ENCODE peak calls at places on chromosome 15, in eight cellular contexts. N is NCI-H2029 treated with DMSO at 0.1 percent for 48 hours; I is activated T-helper 1 cell treated with Interleukin-2 at 50 U/mL for 16 hours; V is substantia nigra; T is stimulated activated naive CD8-positive, alpha-beta T cell treated with anti-CD3 and anti-CD28 coated beads, Interleukin-15, Interleukin-2, amounts not matched to agents 100 U/mL and 50 U/mL, for 24 hours; F is NCI-H2081; L is NCI-H1436; B is iris pigment epithelial cell. Q is an unnamed sample.

GRCh38 chr15:88529021-88529630 is 17.4 kb downstream of the DET1 start:
- DNase-seq in V (no peak), I (no peak), F (no peak), T (no peak), N (no peak), L (no peak), B (peak), Q (no peak)

GRCh38 chr15:58442122-58442521 is 10.3 kb downstream of the LIPC start:
- DNase-seq in B (no peak), F (no peak), N (no peak), T (no peak), L (no peak), I (no peak), V (no peak), Q (no peak)

GRCh38 chr15:32767236-32767635 is 49.4 kb downstream of the GREM1 start:
- DNase-seq in V (no peak), L (no peak), B (peak), N (no peak), T (no peak), F (no peak), I (no peak), Q (no peak)

GRCh38 chr15:67836134-67836455 is 3.8 kb downstream of the RNU6-1 start:
- DNase-seq in N (no peak), T (no peak), B (no peak), L (no peak), V (no peak), I (no peak), F (no peak), Q (no peak)

GRCh38 chr15:75203017-75203907 is 1.6 kb downstream of the C15orf39 start:
- DNase-seq in T (peak), N (no peak), I (no peak), V (no peak), B (no peak), F (no peak), L (no peak), Q (no peak)

GRCh38 chr15:66101715-66102395 is 151.7 kb downstream of the MEGF11 start:
- DNase-seq in N (no peak), T (no peak), L (peak), F (no peak), B (no peak), I (no peak), V (no peak), Q (peak)

GRCh38 chr15:65373163-65373651 is 4.6 kb downstream of the IGDCC3 start:
- DNase-seq in V (no peak), N (no peak), L (no peak), T (no peak), F (no peak), B (no peak), I (no peak), Q (no peak)

GRCh38 chr15:81161851-81162250 is 27.8 kb downstream of the CFAP161 start:
- DNase-seq in B (no peak), L (no peak), N (no peak), I (no peak), V (no peak), F (no peak), T (peak), Q (no peak)

GRCh38 chr15:101273534-101273933 is 3.8 kb downstream of the SELENOS start:
- DNase-seq in T (no peak), I (no peak), L (no peak), N (no peak), V (no peak), B (no peak), F (no peak), Q (no peak)

GRCh38 chr15:67850995-67851535 is 11.2 kb upstream of the RNU6-1 start:
- DNase-seq in N (no peak), V (no peak), F (no peak), L (no peak), T (no peak), B (peak), I (no peak), Q (no peak)

GRCh38 chr15:38069506-38069905 is 135.1 kb downstream of the TMCO5A start:
- DNase-seq in B (peak), L (no peak), F (peak), T (no peak), V (no peak), I (no peak), N (no peak), Q (no peak)

GRCh38 chr15:53256457-53256856 is 466.3 kb upstream of the ONECUT1 start:
- DNase-seq in T (no peak), I (no peak), B (no peak), V (no peak), N (no peak), L (no peak), F (no peak), Q (no peak)

GRCh38 chr15:56059716-56060115 is 66.3 kb upstream of the NEDD4 start:
- DNase-seq in T (no peak), N (no peak), V (no peak), I (no peak), L (no peak), F (no peak), B (no peak), Q (no peak)

GRCh38 chr15:49421991-49422390 is 1.1 kb upstream of the FGF7 start:
- DNase-seq in N (peak), T (peak), F (peak), I (peak), V (peak), B (peak), L (peak), Q (peak)

GRCh38 chr15:35299059-35299735 is 214.1 kb upstream of the NANOGP8 start:
- DNase-seq in L (no peak), V (no peak), N (no peak), F (no peak), B (no peak), T (no peak), I (no peak), Q (no peak)

GRCh38 chr15:33612721-33613304 is 302.0 kb downstream of the RYR3 start:
- DNase-seq in T (no peak), L (no peak), N (no peak), V (no peak), B (peak), F (no peak), I (no peak), Q (no peak)

GRCh38 chr15:90814193-90814811 is 54.1 kb upstream of the FURIN start:
- DNase-seq in L (no peak), B (peak), I (no peak), V (no peak), F (peak), T (no peak), N (no peak), Q (no peak)

GRCh38 chr15:83170474-83171165 is 37.0 kb downstream of the HDGFL3 start:
- DNase-seq in F (no peak), V (no peak), I (no peak), B (peak), T (no peak), L (no peak), N (no peak), Q (no peak)

GRCh38 chr15:23687143-23687470 is at the start of gene NDN:
- DNase-seq in B (peak), V (peak), T (no peak), I (no peak), L (peak), F (peak), N (no peak), Q (no peak)

GRCh38 chr15:74400313-74400850 is 32.9 kb upstream of the CYP11A1 start:
- DNase-seq in F (no peak), L (no peak), I (no peak), N (no peak), B (no peak), T (no peak), V (no peak), Q (no peak)

GRCh38 chr15:45454825-45455224 is 67.7 kb downstream of the SLC30A4 start:
- DNase-seq in V (peak), B (peak), N (no peak), T (peak), I (peak), L (no peak), F (no peak), Q (no peak)

GRCh38 chr15:40807888-40808194 is 568 bp upstream of the DNAJC17 start:
- DNase-seq in I (no peak), N (no peak), B (no peak), L (no peak), T (no peak), V (no peak), F (peak), Q (no peak)

Q was measured in NCI-H1694 treated with DMSO at 0.1 percent for 48 hours.